ENCODE peak calls at places on chromosomes 3 and 15, in six cellular contexts. J is heart left ventricle, A is suprapubic skin, T is GM23338, V is lower lobe of right lung, Z is stomach. C is an unnamed sample. For H3K36me3 and H3K27me3, the result is how much of the 10 kb centered on the place peaks cover.

GRCh38 chr3:123076496-123077418 is 9.9 kb downstream of the PDIA5 start:
- DNase-seq in Z (peak), A (no peak), J (peak), T (no peak), V (peak), C (no peak)

GRCh38 chr15:90560229-90560771 is 30.6 kb downstream of the CRTC3 start:
- DNase-seq in J (peak), A (peak), T (no peak), Z (no peak), V (no peak), C (no peak)

GRCh38 chr3:124962403-124962940 is 27.9 kb upstream of the MUC13 start:
- DNase-seq in T (no peak), Z (no peak), J (no peak), V (no peak), A (no peak), C (no peak)

GRCh38 chr15:65054333-65055200 is 9.4 kb downstream of the SLC51B start:
- DNase-seq in V (peak), T (peak), Z (peak), A (no peak), J (peak), C (peak)

GRCh38 chr3:73784647-73785420 is 160.1 kb upstream of the PDZRN3 start:
- DNase-seq in J (no peak), Z (no peak), T (no peak), A (no peak), V (no peak), C (no peak)

GRCh38 chr3:19149388-19149787 is 1.1 kb downstream of the KCNH8 start:
- DNase-seq in T (peak), J (no peak), Z (no peak), V (no peak), A (no peak), C (peak)

GRCh38 chr3:106688463-106688862 is 688.8 kb upstream of the CCDC54 start:
- DNase-seq in J (no peak), Z (no peak), A (no peak), T (no peak), V (no peak), C (no peak)

GRCh38 chr3:183435701-183436100 is 7.3 kb upstream of the MCF2L2 start:
- DNase-seq in J (no peak), V (no peak), Z (no peak), A (no peak), T (no peak), C (no peak)

GRCh38 chr3:52068730-52069129 is 12.4 kb upstream of the DUSP7 start:
- DNase-seq in T (no peak), V (no peak), Z (no peak), J (no peak), A (no peak), C (no peak)

GRCh38 chr3:79881431-79881830 is 113.6 kb upstream of the ROBO1 start:
- DNase-seq in V (no peak), A (no peak), Z (no peak), J (no peak), T (no peak), C (no peak)

GRCh38 chr15:23565395-23566069 is at the start of gene MKRN3:
- DNase-seq in T (no peak), J (no peak), A (no peak), Z (no peak), V (no peak), C (no peak)

GRCh38 chr3:57227930-57228733 is 603 bp downstream of the APPL1 start:
- DNase-seq in A (no peak), Z (peak), J (peak), V (peak), T (peak), C (peak)

GRCh38 chr3:142853270-142854163 is 35.4 kb downstream of the PCOLCE2 start:
- DNase-seq in V (no peak), Z (peak), A (no peak), T (no peak), J (peak), C (no peak)

GRCh38 chr15:101810905-101811304 is 1.1 kb upstream of the OR4F15 start:
- DNase-seq in T (peak), J (no peak), Z (no peak), V (no peak), A (no peak), C (no peak)

GRCh38 chr15:66898656-66899402 is 166.6 kb upstream of the SMAD3 start:
- DNase-seq in Z (no peak), V (no peak), J (no peak), A (peak), T (peak), C (no peak)

GRCh38 chr3:181631901-181632300 is 79.8 kb upstream of the SOX2 start:
- DNase-seq in Z (no peak), A (no peak), T (no peak), V (no peak), J (no peak), C (no peak)

GRCh38 chr15:96329403-96329981 is 1.0 kb upstream of the NR2F2 start:
- DNase-seq in J (no peak), Z (no peak), A (no peak), V (no peak), T (no peak), C (no peak)
- H3K4me3 ChIP-seq in J (peak), Z (peak), A (peak), V (peak), T (peak), C (no peak)

DNA sequence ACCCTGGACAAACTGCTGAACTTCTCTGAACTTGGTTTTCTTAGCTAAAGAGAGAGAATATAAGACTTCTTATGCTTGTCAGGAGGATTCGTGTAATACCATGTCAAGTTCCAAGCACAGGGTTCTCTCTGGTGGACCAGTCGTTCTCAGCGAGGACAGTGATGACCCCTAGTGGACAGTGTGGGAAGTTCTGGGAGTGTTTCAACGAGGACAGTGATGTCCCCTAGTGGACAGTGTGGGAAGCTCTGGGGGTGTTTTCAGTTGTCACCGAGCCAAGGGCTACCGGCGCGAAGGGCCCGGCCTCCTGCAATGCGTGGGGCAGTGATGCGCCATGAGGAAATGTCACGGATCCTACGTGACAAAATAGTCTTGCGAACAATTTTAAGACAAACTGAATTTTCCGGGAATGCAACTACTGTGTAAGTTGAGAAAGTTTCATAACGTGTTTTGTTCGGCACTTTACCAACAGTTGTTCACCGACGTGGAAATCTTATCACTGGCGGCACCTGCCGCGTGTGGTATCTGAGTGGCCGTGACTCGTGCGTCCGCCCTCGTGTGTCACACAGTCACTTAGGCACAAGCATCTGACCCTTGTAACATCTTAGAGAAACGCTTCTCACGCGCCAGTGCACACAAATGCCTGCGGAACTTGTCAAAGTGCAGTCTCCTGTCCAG is 39.3 kb upstream of the MUC4 start:
- DNase-seq in J (peak), V (peak), T (peak), Z (peak), A (peak), C (peak)
- H3K36me3 ChIP-seq in J (under half), V (under half), T (under half), Z (under half), A (under half), C (under half)

DNA sequence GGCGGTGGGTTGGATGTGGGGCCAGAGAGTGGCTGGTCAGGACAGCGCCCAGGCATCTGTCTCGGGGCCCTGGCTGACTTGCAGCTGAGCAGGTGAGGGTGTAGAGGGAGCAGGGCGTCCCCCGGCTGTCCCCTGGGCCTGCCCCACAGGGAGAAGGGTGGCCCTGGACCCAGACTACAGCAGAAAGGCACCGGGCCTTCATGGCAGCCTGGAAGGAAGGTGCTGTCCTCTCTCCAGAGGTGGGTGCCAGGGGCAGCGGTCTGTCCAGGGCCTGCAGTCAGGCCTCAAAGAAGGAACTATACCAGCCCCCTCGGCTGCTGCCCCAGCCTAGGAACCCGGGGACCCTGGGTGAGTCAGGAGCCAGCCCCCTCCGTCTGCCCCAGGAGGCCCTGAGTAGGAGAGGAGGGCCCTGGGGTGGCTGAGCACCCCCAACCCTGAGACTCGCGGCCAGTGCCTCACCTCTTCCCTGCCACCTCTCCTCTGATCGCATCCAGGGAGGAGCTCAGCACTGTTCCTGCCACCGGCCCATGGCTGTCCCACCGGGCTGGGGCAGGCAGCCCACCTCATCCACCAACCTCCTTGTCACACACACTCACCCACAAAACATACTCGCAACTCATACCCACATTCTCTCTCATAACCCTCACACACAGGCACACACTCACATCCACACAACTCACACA is 133.5 kb downstream of the FBLN2 start:
- DNase-seq in V (no peak), J (no peak), T (no peak), Z (no peak), A (no peak), C (no peak)
- H3K27me3 ChIP-seq in V (under half), J (under half), T (under half), Z (under half), A (under half), C (under half)

DNA sequence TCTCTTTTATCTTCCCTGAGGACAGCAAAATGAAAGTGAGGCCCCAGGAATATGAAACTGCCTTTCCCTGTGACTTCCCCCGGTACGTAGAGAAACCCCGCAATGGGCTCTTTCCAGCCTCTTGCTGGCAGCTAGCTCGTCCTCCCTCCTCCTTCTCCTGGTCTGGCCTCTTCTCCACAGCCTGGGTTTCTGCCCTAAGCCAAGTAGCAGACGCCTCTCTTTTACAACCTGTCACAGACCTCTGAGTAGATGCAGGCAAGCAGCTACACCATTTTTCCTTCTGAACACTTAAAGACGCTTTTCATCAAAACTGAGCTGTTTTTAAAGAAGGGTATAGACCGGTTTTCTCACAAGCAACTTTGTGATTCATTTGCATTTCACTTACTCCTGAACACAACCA is 31.9 kb downstream of the ADAMTSL3 start:
- DNase-seq in V (no peak), A (no peak), T (peak), J (no peak), Z (no peak), C (no peak)
- H3K4me3 ChIP-seq in V (no peak), A (no peak), T (no peak), J (no peak), Z (no peak), C (no peak)

GRCh38 chr3:152374260-152374990 is 105.7 kb downstream of the MBNL1 start:
- DNase-seq in T (no peak), V (no peak), Z (no peak), A (no peak), J (no peak), C (no peak)
- H3K36me3 ChIP-seq in T (under half), V (under half), Z (under half), A (under half), J (under half), C (under half)

C was measured in H7.